ENCODE peak calls at places on chromosomes 11 and 22, in four cellular contexts. One of them, this sample, is unnamed.

GRCh38 chr11:83835423-83835822 is 549.3 kb upstream of the CCDC90B start:
- DNase-seq in GM12864: no peak
- DNase-seq in neural progenitor cell: no peak
- DNase-seq in thoracic aorta: no peak
- DNase-seq in this sample: no peak

GRCh38 chr22:50696799-50697561 is 24.4 kb downstream of the SHANK3 start:
- DNase-seq in thoracic aorta: no peak
- DNase-seq in GM12864: no peak
- DNase-seq in neural progenitor cell: peak
- DNase-seq in this sample: peak

GRCh38 chr11:124798991-124799383 is 1.2 kb downstream of the MSANTD2 start:
- DNase-seq in neural progenitor cell: no peak
- DNase-seq in GM12864: no peak
- DNase-seq in thoracic aorta: no peak
- DNase-seq in this sample: no peak

GRCh38 chr11:111941963-111942362 is 4.8 kb downstream of the DIXDC1 start:
- DNase-seq in thoracic aorta: no peak
- DNase-seq in neural progenitor cell: no peak
- DNase-seq in GM12864: no peak
- DNase-seq in this sample: peak

GRCh38 chr11:95567685-95568084 is 221.9 kb downstream of the FAM76B start:
- DNase-seq in thoracic aorta: no peak
- DNase-seq in neural progenitor cell: no peak
- DNase-seq in GM12864: no peak
- DNase-seq in this sample: no peak

GRCh38 chr11:65412271-65413076 is 10.1 kb upstream of the NEAT1 start:
- DNase-seq in GM12864: no peak
- DNase-seq in thoracic aorta: no peak
- DNase-seq in neural progenitor cell: no peak
- DNase-seq in this sample: peak

GRCh38 chr11:31805037-31805628 is 6.0 kb downstream of the PAX6 start:
- DNase-seq in GM12864: no peak
- DNase-seq in thoracic aorta: no peak
- DNase-seq in neural progenitor cell: peak
- DNase-seq in this sample: no peak

GRCh38 chr11:25794804-25795203 is 537.1 kb upstream of the ANO3 start:
- DNase-seq in thoracic aorta: no peak
- DNase-seq in neural progenitor cell: no peak
- DNase-seq in GM12864: no peak
- DNase-seq in this sample: no peak

GRCh38 chr11:43573233-43573632 is 107.3 kb upstream of the HSD17B12 start:
- DNase-seq in neural progenitor cell: peak
- DNase-seq in GM12864: no peak
- DNase-seq in thoracic aorta: no peak
- DNase-seq in this sample: no peak

GRCh38 chr11:18721576-18722292 is 4.3 kb downstream of the IGSF22 start:
- DNase-seq in neural progenitor cell: peak
- DNase-seq in GM12864: no peak
- DNase-seq in thoracic aorta: no peak
- DNase-seq in this sample: no peak

GRCh38 chr11:110891411-110891810 is 179.2 kb upstream of the ARHGAP20 start:
- DNase-seq in GM12864: no peak
- DNase-seq in neural progenitor cell: no peak
- DNase-seq in thoracic aorta: no peak
- DNase-seq in this sample: no peak

GRCh38 chr11:6397636-6398035 is 7.4 kb downstream of the SMPD1 start:
- DNase-seq in GM12864: no peak
- DNase-seq in neural progenitor cell: no peak
- DNase-seq in thoracic aorta: no peak
- DNase-seq in this sample: no peak

GRCh38 chr11:75955443-75955842 is 140.4 kb downstream of the UVRAG start:
- DNase-seq in GM12864: no peak
- DNase-seq in neural progenitor cell: no peak
- DNase-seq in thoracic aorta: no peak
- DNase-seq in this sample: no peak

GRCh38 chr11:8906629-8907028 is 4.4 kb upstream of the AKIP1 start:
- DNase-seq in thoracic aorta: no peak
- DNase-seq in GM12864: no peak
- DNase-seq in neural progenitor cell: no peak
- DNase-seq in this sample: no peak

GRCh38 chr11:78428273-78428651 is 10.6 kb upstream of the GAB2 start:
- DNase-seq in GM12864: no peak
- DNase-seq in neural progenitor cell: no peak
- DNase-seq in thoracic aorta: no peak
- DNase-seq in this sample: no peak

GRCh38 chr11:5486003-5486402 is 2.5 kb upstream of the OR52D1 start:
- DNase-seq in thoracic aorta: no peak
- DNase-seq in neural progenitor cell: no peak
- DNase-seq in GM12864: no peak
- DNase-seq in this sample: no peak

GRCh38 chr11:86360775-86361395 is 13.8 kb upstream of the CCDC81 start:
- DNase-seq in thoracic aorta: no peak
- DNase-seq in GM12864: no peak
- DNase-seq in neural progenitor cell: peak
- DNase-seq in this sample: no peak

GRCh38 chr22:44354288-44354687 is 41.5 kb upstream of the SHISAL1 start:
- DNase-seq in GM12864: no peak
- DNase-seq in neural progenitor cell: no peak
- DNase-seq in thoracic aorta: no peak
- DNase-seq in this sample: peak

GRCh38 chr11:35523351-35523768 is 2.1 kb downstream of the PAMR1 start:
- DNase-seq in thoracic aorta: no peak
- DNase-seq in GM12864: no peak
- DNase-seq in neural progenitor cell: no peak
- DNase-seq in this sample: no peak

GRCh38 chr22:21778705-21779363 is 43.2 kb upstream of the YPEL1 start:
- DNase-seq in thoracic aorta: no peak
- DNase-seq in neural progenitor cell: no peak
- DNase-seq in GM12864: no peak
- DNase-seq in this sample: no peak

GRCh38 chr11:44638032-44638431 is 72.6 kb downstream of the CD82 start:
- DNase-seq in GM12864: no peak
- DNase-seq in thoracic aorta: no peak
- DNase-seq in neural progenitor cell: no peak
- DNase-seq in this sample: no peak

GRCh38 chr11:2751523-2752203 is 51.9 kb upstream of the KCNQ1OT1 start:
- DNase-seq in GM12864: no peak
- DNase-seq in neural progenitor cell: no peak
- DNase-seq in thoracic aorta: no peak
- DNase-seq in this sample: no peak

GRCh38 chr11:70108250-70108649 is 30.1 kb downstream of the ANO1 start:
- DNase-seq in thoracic aorta: no peak
- DNase-seq in neural progenitor cell: no peak
- DNase-seq in GM12864: no peak
- DNase-seq in this sample: no peak

GRCh38 chr11:18748766-18749375 is 22.9 kb upstream of the IGSF22 start:
- DNase-seq in GM12864: no peak
- DNase-seq in neural progenitor cell: no peak
- DNase-seq in thoracic aorta: no peak
- DNase-seq in this sample: no peak

GRCh38 chr11:128725630-128726461 is 32.0 kb downstream of the FLI1 start:
- DNase-seq in thoracic aorta: no peak
- DNase-seq in neural progenitor cell: no peak
- DNase-seq in GM12864: peak
- DNase-seq in this sample: no peak

GRCh38 chr11:46692450-46692849 is 8.0 kb downstream of the ARHGAP1 start:
- DNase-seq in GM12864: no peak
- DNase-seq in thoracic aorta: no peak
- DNase-seq in neural progenitor cell: no peak
- DNase-seq in this sample: no peak

GRCh38 chr11:117186431-117186761 is 7.9 kb downstream of the SIDT2 start:
- DNase-seq in thoracic aorta: no peak
- DNase-seq in GM12864: no peak
- DNase-seq in neural progenitor cell: no peak
- DNase-seq in this sample: no peak

GRCh38 chr11:128061321-128061871 is 526.0 kb downstream of the ETS1 start:
- DNase-seq in GM12864: no peak
- DNase-seq in neural progenitor cell: no peak
- DNase-seq in thoracic aorta: no peak
- DNase-seq in this sample: no peak

GRCh38 chr11:93291889-93292288 is 38.7 kb upstream of the DEUP1 start:
- DNase-seq in thoracic aorta: no peak
- DNase-seq in GM12864: no peak
- DNase-seq in neural progenitor cell: no peak
- DNase-seq in this sample: no peak

GRCh38 chr11:102878595-102878994 is 3.8 kb upstream of the MMP12 start:
- DNase-seq in thoracic aorta: no peak
- DNase-seq in GM12864: no peak
- DNase-seq in neural progenitor cell: no peak
- DNase-seq in this sample: no peak

GRCh38 chr11:45585205-45585604 is 80.2 kb downstream of the CHST1 start:
- DNase-seq in neural progenitor cell: no peak
- DNase-seq in GM12864: no peak
- DNase-seq in thoracic aorta: no peak
- DNase-seq in this sample: no peak

GRCh38 chr22:24474649-24475048 is 20.5 kb upstream of the UPB1 start:
- DNase-seq in GM12864: no peak
- DNase-seq in neural progenitor cell: no peak
- DNase-seq in thoracic aorta: no peak
- DNase-seq in this sample: no peak